ENCODE peak calls at places on chromosome 7, in nine cellular contexts. S is right lobe of liver; Q is A549; Z is CD4-positive, CD25-positive, alpha-beta regulatory T cell; G is mesenchymal stem cell; C is HCT116; W is endothelial cell of umbilical vein; K is kidney; R is effector memory CD4-positive, alpha-beta T cell. I is an unnamed sample. For H3K4me1, the result is how much of the 10 kb centered on the place peaks cover.

GRCh38 chr7:102310414-102310815 is 23.7 kb downstream of the SH2B2 start:
- DNase-seq in Z (no peak), C (no peak), K (no peak), W (no peak), R (no peak), S (no peak), G (no peak), Q (no peak), I (no peak)

GRCh38 chr7:52500796-52501195 is 534.6 kb upstream of the POM121L12 start:
- DNase-seq in K (no peak), R (no peak), S (no peak), Z (no peak), W (peak), Q (no peak), C (no peak), G (peak), I (no peak)

GRCh38 chr7:142516038-142516501 is 233.2 kb upstream of the PRSS1 start:
- DNase-seq in K (no peak), R (no peak), C (peak), Q (peak), G (peak), Z (peak), W (peak), S (no peak), I (peak)

GRCh38 chr7:80636709-80637108 is 1.7 kb upstream of the CD36 start:
- DNase-seq in K (no peak), R (no peak), Q (no peak), Z (no peak), C (no peak), W (no peak), G (no peak), S (no peak), I (no peak)

GRCh38 chr7:36286241-36286640 is 103.4 kb upstream of the ANLN start:
- DNase-seq in G (no peak), W (no peak), R (peak), Z (peak), Q (no peak), K (no peak), S (no peak), C (no peak), I (peak)

GRCh38 chr7:36047254-36047653 is 105.8 kb upstream of the EEPD1 start:
- DNase-seq in S (no peak), C (no peak), Q (no peak), Z (no peak), G (peak), K (no peak), R (no peak), W (no peak), I (no peak)

GRCh38 chr7:25696565-25696964 is 455.4 kb upstream of the NFE2L3 start:
- DNase-seq in W (no peak), Q (no peak), G (no peak), Z (no peak), C (no peak), S (no peak), R (no peak), K (no peak), I (no peak)

GRCh38 chr7:94129443-94130140 is 125.4 kb upstream of the BET1 start:
- DNase-seq in Z (no peak), R (no peak), W (peak), S (no peak), G (peak), K (no peak), C (no peak), Q (peak), I (no peak)

GRCh38 chr7:92606985-92607384 is 16.8 kb upstream of the FAM133B start:
- DNase-seq in S (no peak), W (no peak), K (no peak), C (no peak), G (no peak), R (no peak), Z (no peak), Q (no peak), I (no peak)

GRCh38 chr7:38916396-38916795 is 7.4 kb upstream of the VPS41 start:
- DNase-seq in Z (no peak), K (no peak), S (no peak), R (no peak), C (no peak), Q (no peak), G (no peak), W (no peak), I (no peak)

GRCh38 chr7:142298009-142298408 is 40.2 kb upstream of the PRSS58 start:
- DNase-seq in K (no peak), R (no peak), W (no peak), S (no peak), C (peak), Q (peak), G (no peak), Z (no peak), I (no peak)

GRCh38 chr7:104794154-104794553 is 219.9 kb upstream of the KMT2E start:
- DNase-seq in R (no peak), W (no peak), Q (no peak), Z (no peak), K (no peak), G (no peak), S (no peak), C (no peak), I (no peak)

DNA sequence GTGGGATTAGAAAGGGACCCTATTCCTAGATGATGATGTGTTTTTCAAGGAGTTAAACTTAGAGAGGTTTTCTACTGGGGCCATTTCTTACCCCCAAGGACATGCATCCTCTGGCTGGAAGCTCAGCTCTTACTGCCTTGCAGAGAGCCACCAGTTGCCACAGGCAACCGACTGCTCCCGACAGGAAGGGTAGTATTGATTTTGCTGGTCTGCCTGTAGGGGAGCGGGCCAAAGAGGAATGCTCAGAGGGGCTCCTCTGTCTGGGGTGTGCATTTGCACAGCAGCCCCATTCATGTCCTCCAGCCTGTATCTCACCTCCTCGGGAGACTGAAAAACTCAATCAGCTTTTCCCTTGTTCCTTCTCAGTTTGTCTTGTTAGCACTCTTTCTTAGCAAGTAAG is 739.1 kb upstream of the GALNT17 start:
- DNase-seq in C (no peak), Q (no peak), W (no peak), G (no peak), R (no peak), S (no peak), K (no peak), Z (no peak), I (no peak)
- H3K27ac ChIP-seq in C (no peak), Q (no peak), W (no peak), G (no peak), R (no peak), S (no peak), K (no peak), Z (no peak), I (no peak)

GRCh38 chr7:14351167-14351566 is 361.7 kb upstream of the ETV1 start:
- DNase-seq in K (no peak), C (no peak), S (no peak), R (no peak), W (no peak), Q (no peak), Z (no peak), G (no peak), I (no peak)
- H3K4me1 ChIP-seq in K (under half), C (under half), S (under half), R (under half), W (under half), Q (under half), Z (under half), G (under half), I (under half)

DNA sequence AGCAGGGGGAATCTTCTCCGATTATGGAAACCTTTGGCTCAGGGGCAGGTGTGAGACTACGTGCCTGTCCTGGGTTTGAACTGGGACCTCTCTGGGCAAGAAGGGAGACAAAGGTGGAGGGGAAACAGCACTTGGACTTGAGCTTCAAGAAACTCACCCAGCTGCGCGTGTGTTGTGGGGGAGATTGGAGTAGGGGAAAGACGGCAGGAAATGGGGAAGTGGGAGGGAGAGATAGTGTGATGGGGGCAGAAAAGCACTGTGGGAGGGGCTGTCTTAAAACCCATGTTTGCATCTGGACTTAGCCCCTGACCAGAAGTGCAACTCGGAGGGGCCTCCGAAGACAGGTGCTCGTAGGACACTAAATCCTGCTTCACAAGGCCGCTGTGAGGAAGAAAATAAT is 107.0 kb downstream of the HIP1 start:
- DNase-seq in Q (no peak), C (no peak), Z (no peak), W (no peak), R (no peak), K (no peak), G (no peak), S (no peak), I (no peak)
- H3K4me3 ChIP-seq in Q (no peak), C (no peak), Z (no peak), W (no peak), R (no peak), K (no peak), G (no peak), S (no peak), I (no peak)

GRCh38 chr7:35004531-35005096 is 32.7 kb downstream of the DPY19L1 start:
- DNase-seq in Q (peak), S (no peak), R (no peak), C (peak), K (no peak), Z (no peak), W (peak), G (peak), I (no peak)
- H3K27ac ChIP-seq in Q (peak), S (no peak), R (no peak), C (peak), K (no peak), Z (no peak), W (peak), G (peak), I (no peak)

GRCh38 chr7:84139986-84140729 is 54.4 kb downstream of the SEMA3A start:
- DNase-seq in C (no peak), R (no peak), W (peak), Z (no peak), G (no peak), S (no peak), Q (no peak), K (no peak), I (no peak)

GRCh38 chr7:84145892-84146291 is 48.7 kb downstream of the SEMA3A start:
- DNase-seq in S (no peak), C (no peak), K (no peak), Q (no peak), R (no peak), W (no peak), G (peak), Z (no peak), I (no peak)

GRCh38 chr7:84144480-84144879 is 50.1 kb downstream of the SEMA3A start:
- DNase-seq in C (no peak), R (no peak), G (peak), Z (no peak), S (no peak), K (no peak), Q (no peak), W (peak), I (no peak)

GRCh38 chr7:84144935-84145334 is 49.7 kb downstream of the SEMA3A start:
- DNase-seq in G (no peak), W (no peak), C (no peak), R (no peak), S (no peak), Z (no peak), Q (no peak), K (no peak), I (no peak)

DNA sequence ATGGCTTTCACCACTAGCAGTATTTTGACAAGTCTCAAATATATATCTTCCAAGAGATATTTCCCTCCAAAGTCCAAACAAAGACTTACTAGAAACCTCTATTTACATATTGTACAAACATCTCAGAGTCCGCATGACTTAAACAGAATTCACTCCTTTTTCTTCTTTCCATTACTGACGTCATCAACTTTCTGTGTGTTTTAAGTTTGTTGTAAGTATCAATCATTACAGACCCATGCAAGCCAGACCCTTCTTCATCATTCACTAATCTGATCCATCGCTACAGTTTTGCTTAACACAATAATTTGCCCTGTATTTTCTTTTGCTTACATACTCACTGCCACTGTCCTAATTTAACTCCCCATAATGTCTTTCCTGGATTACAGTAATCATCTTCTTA is 51.9 kb downstream of the SEMA3A start:
- DNase-seq in G (peak), R (no peak), Q (no peak), K (no peak), Z (no peak), C (no peak), W (no peak), S (no peak), I (no peak)
- H3K4me1 ChIP-seq in G (under half), R (under half), Q (under half), K (under half), Z (under half), C (under half), W (under half), S (under half), I (under half)

GRCh38 chr7:50646069-50646468 is 80.9 kb upstream of the DDC start:
- DNase-seq in R (no peak), W (no peak), S (no peak), G (no peak), C (no peak), K (no peak), Z (no peak), Q (no peak), I (no peak)

GRCh38 chr7:50644114-50644513 is 78.9 kb upstream of the DDC start:
- DNase-seq in G (no peak), K (no peak), Q (no peak), C (no peak), S (no peak), R (no peak), W (no peak), Z (no peak), I (no peak)

GRCh38 chr7:50647286-50647980 is 82.2 kb upstream of the DDC start:
- DNase-seq in W (no peak), R (no peak), G (no peak), Z (no peak), S (no peak), C (no peak), Q (no peak), K (no peak), I (no peak)

GRCh38 chr7:50641442-50642405 is 76.5 kb upstream of the DDC start:
- DNase-seq in Q (no peak), C (no peak), Z (no peak), S (no peak), W (no peak), K (no peak), G (no peak), R (no peak), I (no peak)

DNA sequence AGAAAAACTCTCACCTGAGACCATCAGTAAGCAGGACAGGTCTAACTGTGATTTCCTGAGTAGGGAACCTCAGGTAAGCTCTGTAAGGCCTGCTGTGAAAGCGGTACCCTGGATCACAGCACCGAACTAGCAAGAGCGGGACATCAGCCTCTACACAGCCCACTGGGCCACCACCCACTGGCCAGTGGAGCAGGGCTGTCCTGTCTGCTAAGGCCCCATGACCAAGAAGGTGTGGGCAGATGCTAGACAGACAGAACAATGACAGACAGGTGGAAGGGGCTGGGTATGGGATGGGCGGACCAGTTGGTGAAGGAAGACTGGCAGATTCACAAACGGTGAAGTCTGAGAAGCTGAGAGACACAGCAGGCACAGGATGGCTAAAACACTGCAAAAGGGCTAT is 79.4 kb upstream of the DDC start:
- DNase-seq in Z (no peak), G (no peak), S (no peak), K (no peak), W (no peak), R (no peak), C (no peak), Q (no peak), I (no peak)
- H3K4me3 ChIP-seq in Z (no peak), G (no peak), S (no peak), K (no peak), W (no peak), R (no peak), C (no peak), Q (no peak), I (no peak)

GRCh38 chr7:28677668-28678067 is 265.4 kb downstream of the CREB5 start:
- DNase-seq in Z (no peak), G (no peak), W (no peak), S (no peak), Q (no peak), R (no peak), K (no peak), C (no peak), I (no peak)

GRCh38 chr7:28674359-28674782 is 262.1 kb downstream of the CREB5 start:
- DNase-seq in G (no peak), S (no peak), W (peak), R (no peak), Z (no peak), K (no peak), Q (no peak), C (no peak), I (no peak)

GRCh38 chr7:28672397-28672797 is 260.1 kb downstream of the CREB5 start:
- DNase-seq in K (no peak), S (no peak), C (no peak), Q (no peak), R (no peak), G (no peak), W (no peak), Z (no peak), I (no peak)

GRCh38 chr7:28678421-28678965 is 266.2 kb downstream of the CREB5 start:
- DNase-seq in G (peak), W (no peak), S (no peak), C (no peak), Q (no peak), Z (no peak), K (no peak), R (no peak), I (no peak)

DNA sequence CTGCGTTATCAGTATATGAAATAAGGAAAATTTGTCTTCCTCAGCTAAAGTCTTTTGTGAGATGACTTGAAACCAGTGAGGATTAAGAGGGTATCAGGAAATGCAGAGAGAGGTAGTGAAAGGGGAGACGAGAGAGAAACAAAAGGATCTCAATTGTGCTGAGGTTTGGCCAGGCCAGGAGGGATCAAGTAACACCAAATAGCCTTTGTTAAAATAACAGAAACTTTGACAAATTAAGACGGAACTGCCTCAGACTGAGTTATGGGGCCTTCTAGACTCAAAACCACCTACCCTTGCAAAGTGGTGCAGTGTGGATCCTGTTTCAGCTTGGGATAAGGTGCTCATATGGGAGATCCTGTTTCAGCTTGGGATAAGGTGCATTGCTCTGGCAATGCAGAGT is 263.1 kb downstream of the CREB5 start:
- DNase-seq in G (no peak), Q (no peak), W (no peak), K (no peak), Z (no peak), C (no peak), R (no peak), S (no peak), I (no peak)
- H3K27ac ChIP-seq in G (no peak), Q (no peak), W (no peak), K (no peak), Z (no peak), C (no peak), R (no peak), S (no peak), I (no peak)